ENCODE peak calls at places on chromosomes 1 and 21, in five cellular contexts. B is WTC11, R is Calu3, Q is GM20000, V is adrenal gland. P is an unnamed sample.

GRCh38 chr1:198878566-198878965 is 239.7 kb downstream of the PTPRC start:
- DNase-seq in B (no peak), R (no peak), Q (no peak), V (no peak), P (no peak)

GRCh38 chr1:234393190-234393589 is 19.9 kb downstream of the COA6 start:
- DNase-seq in B (no peak), R (no peak), Q (no peak), V (no peak), P (no peak)

GRCh38 chr1:58858344-58858673 is 74.5 kb upstream of the JUN start:
- DNase-seq in B (no peak), R (no peak), Q (no peak), V (no peak), P (no peak)

GRCh38 chr1:111833334-111833733 is 77.6 kb downstream of the DDX20 start:
- DNase-seq in B (no peak), R (no peak), Q (no peak), V (no peak), P (no peak)

GRCh38 chr1:231919269-231919886 is 292.8 kb downstream of the DISC1 start:
- DNase-seq in B (no peak), R (no peak), Q (no peak), V (no peak), P (no peak)

GRCh38 chr1:39144943-39145650 is 59.4 kb upstream of the MACF1 start:
- DNase-seq in B (no peak), R (no peak), Q (no peak), V (no peak), P (no peak)

GRCh38 chr1:42966688-42967609 is 8.3 kb upstream of the SLC2A1 start:
- DNase-seq in B (peak), R (peak), Q (no peak), V (peak), P (peak)

GRCh38 chr1:46039571-46040052 is 92.8 kb downstream of the PIK3R3 start:
- DNase-seq in B (no peak), R (no peak), Q (no peak), V (no peak), P (no peak)

GRCh38 chr1:28577052-28577678 is 14.9 kb upstream of the RAB42 start:
- DNase-seq in B (no peak), R (no peak), Q (no peak), V (no peak), P (no peak)

GRCh38 chr21:28253971-28254370 is 738.7 kb downstream of the LTN1 start:
- DNase-seq in B (no peak), R (no peak), Q (no peak), V (no peak), P (no peak)

GRCh38 chr1:171142081-171142450 is 43.0 kb upstream of the FMO2 start:
- DNase-seq in B (no peak), R (no peak), Q (no peak), V (peak), P (no peak)

GRCh38 chr1:245091818-245092637 is 62.8 kb upstream of the KIF26B start:
- DNase-seq in B (no peak), R (peak), Q (no peak), V (peak), P (peak)

GRCh38 chr1:173856903-173857302 is 10.9 kb downstream of the GAS5 start:
- DNase-seq in B (no peak), R (no peak), Q (no peak), V (no peak), P (no peak)

GRCh38 chr1:166975361-166976129 is at the start of gene ILDR2:
- DNase-seq in B (peak), R (peak), Q (peak), V (peak), P (peak)

GRCh38 chr21:29557200-29557599 is 258.5 kb downstream of the BACH1 start:
- DNase-seq in B (no peak), R (no peak), Q (no peak), V (no peak), P (no peak)

GRCh38 chr1:234631721-234632125 is 21.7 kb upstream of the IRF2BP2 start:
- DNase-seq in B (no peak), R (peak), Q (no peak), V (no peak), P (no peak)

GRCh38 chr1:109132980-109133379 is 19.1 kb downstream of the ELAPOR1 start:
- DNase-seq in B (no peak), R (no peak), Q (no peak), V (no peak), P (no peak)

GRCh38 chr1:2109581-2110021 is 59.4 kb downstream of the PRKCZ start:
- DNase-seq in B (no peak), R (no peak), Q (no peak), V (no peak), P (no peak)

DNA sequence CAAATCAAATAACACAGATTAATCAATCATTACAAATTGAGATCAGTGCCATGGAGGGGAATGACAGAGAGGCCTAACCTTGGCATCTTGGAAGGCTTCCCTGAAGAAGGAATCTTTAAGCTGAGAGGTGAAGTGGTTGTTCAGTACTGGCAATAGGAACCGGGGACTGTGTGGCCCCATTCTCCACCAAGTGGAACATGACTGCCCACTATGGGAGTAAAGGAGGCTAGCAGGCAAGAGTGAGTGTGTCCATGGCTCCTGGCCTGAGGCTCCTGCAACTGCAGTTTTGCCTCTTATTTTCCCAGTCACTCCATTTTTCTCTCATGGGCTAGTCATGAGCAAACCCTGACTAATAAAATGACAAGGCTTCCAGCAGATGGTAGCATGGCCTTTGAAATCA is 112.2 kb upstream of the GJB5 start:
- DNase-seq in B (peak), R (no peak), Q (no peak), V (no peak), P (no peak)
- TF ChIP-seq CTCF in B (peak), R (no peak), Q (no peak), V (no peak), P (no peak)

GRCh38 chr1:94182191-94182590 is 55.2 kb downstream of the ARHGAP29 start:
- DNase-seq in B (no peak), R (no peak), Q (no peak), V (no peak), P (no peak)

GRCh38 chr1:94180650-94181049 is 56.7 kb downstream of the ARHGAP29 start:
- DNase-seq in B (no peak), R (no peak), Q (no peak), V (no peak), P (no peak)

GRCh38 chr1:94183197-94183815 is 54.1 kb downstream of the ARHGAP29 start:
- DNase-seq in B (no peak), R (no peak), Q (no peak), V (no peak), P (no peak)

DNA sequence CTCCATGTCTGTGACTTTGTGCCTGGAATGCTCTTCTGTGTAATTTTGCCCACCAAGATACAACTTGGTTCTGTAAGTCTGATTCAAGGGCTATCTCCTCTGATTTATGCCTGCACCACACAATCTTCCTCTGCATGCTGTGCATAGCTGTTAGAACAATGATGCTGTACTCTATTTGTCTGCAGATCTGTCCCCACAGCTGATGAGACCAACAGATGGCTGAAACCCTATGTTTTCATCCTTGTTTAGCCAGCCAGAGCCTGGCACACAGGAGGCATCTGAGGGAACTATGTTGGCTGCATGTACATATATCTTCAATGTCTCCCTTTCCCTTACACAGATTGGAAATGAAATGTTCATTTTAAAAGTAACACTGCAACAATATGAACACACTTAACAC is 57.9 kb upstream of the ABCA4 start:
- DNase-seq in B (no peak), R (no peak), Q (no peak), V (no peak), P (no peak)
- TF ChIP-seq CTCF in B (no peak), R (no peak), Q (no peak), V (no peak), P (no peak)

DNA sequence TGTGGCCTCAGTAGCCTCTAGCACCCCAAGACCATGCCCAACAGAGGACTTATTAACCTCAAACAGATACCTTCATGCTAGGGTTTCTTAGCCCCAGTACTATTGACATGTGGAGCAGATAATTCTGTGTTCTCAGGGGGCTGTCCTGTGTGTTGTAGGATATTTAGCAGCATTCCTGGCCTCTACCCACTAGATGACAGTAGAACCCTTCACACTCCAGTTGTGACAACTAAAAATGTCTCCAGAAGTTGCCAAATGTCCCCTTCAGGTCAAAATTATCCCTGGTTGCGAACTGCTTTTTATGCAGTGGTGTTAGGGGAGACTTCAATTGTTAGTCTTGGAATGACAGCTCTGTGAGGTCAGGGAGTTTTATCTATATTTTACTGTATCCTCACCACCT is 8.1 kb downstream of the KAZN start:
- DNase-seq in B (no peak), R (no peak), Q (no peak), V (no peak), P (no peak)
- TF ChIP-seq CTCF in B (no peak), R (no peak), Q (peak), V (no peak), P (peak)

GRCh38 chr1:204826970-204827369 is 43.7 kb upstream of the NFASC start:
- DNase-seq in B (peak), R (peak), Q (peak), V (no peak), P (no peak)
- TF ChIP-seq CTCF in B (no peak), R (no peak), Q (no peak), V (no peak), P (no peak)

DNA sequence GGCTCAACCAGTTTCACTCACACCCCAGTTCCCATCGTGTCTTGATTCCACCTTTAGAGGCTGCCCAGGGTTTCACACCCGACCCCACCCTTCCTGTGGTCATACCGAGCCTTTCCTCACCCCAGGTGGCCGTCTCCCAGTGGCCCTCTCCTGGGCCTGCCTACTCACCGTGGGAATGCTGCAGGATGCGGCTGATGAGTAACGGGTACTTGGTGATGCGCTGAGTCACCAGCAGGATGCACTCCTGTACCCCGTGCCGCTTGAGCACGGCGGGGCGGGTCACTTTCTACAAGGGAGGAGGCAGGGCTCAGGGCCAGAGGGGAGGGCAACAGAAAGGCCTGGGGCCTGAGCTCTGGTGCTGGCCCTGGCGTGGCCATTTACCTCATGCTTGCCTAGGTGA is 16.4 kb downstream of the ARHGEF2 start:
- DNase-seq in B (no peak), R (peak), Q (no peak), V (no peak), P (no peak)
- TF ChIP-seq CTCF in B (no peak), R (peak), Q (no peak), V (no peak), P (peak)

GRCh38 chr1:32791881-32792280 is 25.3 kb downstream of the YARS1 start:
- DNase-seq in B (no peak), R (no peak), Q (no peak), V (no peak), P (no peak)

GRCh38 chr1:32782086-32782485 is 35.1 kb downstream of the YARS1 start:
- DNase-seq in B (no peak), R (no peak), Q (no peak), V (no peak), P (no peak)

GRCh38 chr1:32784817-32785216 is 32.3 kb downstream of the YARS1 start:
- DNase-seq in B (no peak), R (no peak), Q (no peak), V (no peak), P (no peak)

GRCh38 chr1:32783851-32784250 is 33.3 kb downstream of the YARS1 start:
- DNase-seq in B (no peak), R (no peak), Q (no peak), V (no peak), P (no peak)

DNA sequence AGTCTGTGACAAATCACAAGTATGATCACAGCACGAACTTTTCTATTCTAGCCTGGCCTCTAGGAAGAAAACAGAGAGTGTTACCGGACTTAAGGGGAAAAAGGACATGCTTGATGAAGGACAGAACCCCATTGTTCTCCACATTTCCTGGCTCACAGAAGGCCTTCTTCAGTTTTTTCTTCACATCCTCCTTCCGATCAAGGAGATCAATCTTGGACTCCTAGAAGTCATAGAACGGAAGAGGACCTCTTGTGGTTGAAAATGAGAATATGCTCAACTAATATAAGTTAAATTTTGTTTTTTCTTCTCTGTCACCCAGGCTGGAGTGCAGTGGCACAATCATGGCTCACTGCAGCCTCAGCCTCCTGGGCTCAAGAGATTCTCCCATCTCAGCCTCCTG is 30.3 kb downstream of the YARS1 start:
- DNase-seq in B (no peak), R (no peak), Q (no peak), V (no peak), P (no peak)
- TF ChIP-seq CTCF in B (no peak), R (peak), Q (no peak), V (peak), P (peak)

GRCh38 chr1:48917901-48918603 is 141.4 kb upstream of the BEND5 start:
- DNase-seq in B (no peak), R (no peak), Q (no peak), V (peak), P (no peak)

GRCh38 chr1:48920741-48921330 is 144.1 kb upstream of the BEND5 start:
- DNase-seq in B (no peak), R (no peak), Q (no peak), V (no peak), P (no peak)

GRCh38 chr1:48917070-48917454 is 140.4 kb upstream of the BEND5 start:
- DNase-seq in B (no peak), R (no peak), Q (no peak), V (no peak), P (no peak)

GRCh38 chr1:48916121-48917069 is 139.7 kb upstream of the BEND5 start:
- DNase-seq in B (peak), R (peak), Q (no peak), V (peak), P (no peak)
- TF ChIP-seq CTCF in B (no peak), R (peak), Q (no peak), V (peak), P (peak)

GRCh38 chr1:163047951-163048659 is 21.1 kb upstream of the RGS4 start:
- DNase-seq in B (no peak), R (no peak), Q (no peak), V (no peak), P (no peak)
- TF ChIP-seq CTCF in B (no peak), R (no peak), Q (no peak), V (no peak), P (no peak)

DNA sequence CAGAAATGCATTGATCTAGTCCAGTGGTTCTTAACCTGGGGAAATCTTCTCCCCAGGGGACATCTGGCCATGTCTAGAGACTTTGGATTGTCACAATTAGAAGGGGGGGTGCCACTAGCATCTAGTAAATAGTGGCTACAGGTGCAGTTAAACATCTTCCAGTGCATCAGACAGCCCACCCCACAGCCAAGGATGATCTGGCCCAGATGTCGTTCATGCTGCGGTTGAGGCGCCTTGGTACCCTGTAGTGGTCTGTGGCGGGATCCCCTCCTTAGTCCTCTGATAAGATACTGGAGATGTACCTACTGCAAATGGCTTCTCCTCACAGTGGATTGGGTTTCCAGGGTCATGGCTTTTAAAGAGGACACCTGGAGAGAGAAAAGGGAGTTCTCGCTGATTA is 69.8 kb downstream of the PRDM2 start:
- DNase-seq in B (no peak), R (no peak), Q (no peak), V (no peak), P (no peak)
- TF ChIP-seq CTCF in B (no peak), R (no peak), Q (no peak), V (no peak), P (no peak)

P was measured in breast epithelium.